ENCODE peak calls at places on chromosomes 3 and 15, in ten cellular contexts. One of them, this sample, is unnamed.

GRCh38 chr3:193997228-193998192 is 138.4 kb upstream of the HES1 start:
- DNase-seq in RCC 7860: no peak
- DNase-seq in NCI-H69: no peak
- DNase-seq in AG04449: no peak
- DNase-seq in GM10248: no peak
- DNase-seq in EH: peak
- DNase-seq in left cardiac atrium: no peak
- DNase-seq in nephron progenitor cell: no peak
- DNase-seq in AG09319: no peak
- DNase-seq in ACHN: no peak
- DNase-seq in this sample: no peak

GRCh38 chr3:10417849-10418248 is 87.5 kb downstream of the ATP2B2 start:
- DNase-seq in RCC 7860: peak
- DNase-seq in GM10248: peak
- DNase-seq in AG04449: no peak
- DNase-seq in AG09319: no peak
- DNase-seq in EH: peak
- DNase-seq in ACHN: peak
- DNase-seq in nephron progenitor cell: no peak
- DNase-seq in NCI-H69: peak
- DNase-seq in left cardiac atrium: no peak
- DNase-seq in this sample: no peak

GRCh38 chr3:46538803-46539442 is 27.2 kb downstream of the LRRC2 start:
- DNase-seq in AG04449: no peak
- DNase-seq in left cardiac atrium: peak
- DNase-seq in AG09319: no peak
- DNase-seq in ACHN: no peak
- DNase-seq in GM10248: peak
- DNase-seq in RCC 7860: peak
- DNase-seq in NCI-H69: peak
- DNase-seq in nephron progenitor cell: no peak
- DNase-seq in EH: peak
- DNase-seq in this sample: no peak

GRCh38 chr3:129872107-129872506 is 21.4 kb downstream of the TMCC1 start:
- DNase-seq in AG04449: no peak
- DNase-seq in NCI-H69: peak
- DNase-seq in ACHN: no peak
- DNase-seq in EH: no peak
- DNase-seq in AG09319: no peak
- DNase-seq in nephron progenitor cell: no peak
- DNase-seq in RCC 7860: no peak
- DNase-seq in GM10248: no peak
- DNase-seq in left cardiac atrium: no peak
- DNase-seq in this sample: no peak

GRCh38 chr3:146625117-146625775 is 20.1 kb upstream of the PLSCR5 start:
- DNase-seq in AG09319: no peak
- DNase-seq in RCC 7860: no peak
- DNase-seq in GM10248: no peak
- DNase-seq in EH: peak
- DNase-seq in left cardiac atrium: no peak
- DNase-seq in NCI-H69: no peak
- DNase-seq in AG04449: no peak
- DNase-seq in nephron progenitor cell: no peak
- DNase-seq in ACHN: peak
- DNase-seq in this sample: no peak

GRCh38 chr3:171168086-171168485 is 141.6 kb upstream of the SLC2A2 start:
- DNase-seq in AG09319: no peak
- DNase-seq in GM10248: no peak
- DNase-seq in ACHN: peak
- DNase-seq in left cardiac atrium: no peak
- DNase-seq in nephron progenitor cell: no peak
- DNase-seq in RCC 7860: peak
- DNase-seq in NCI-H69: no peak
- DNase-seq in EH: peak
- DNase-seq in AG04449: no peak
- DNase-seq in this sample: peak

GRCh38 chr15:97082835-97083234 is 752.3 kb downstream of the NR2F2 start:
- DNase-seq in GM10248: no peak
- DNase-seq in AG09319: no peak
- DNase-seq in ACHN: peak
- DNase-seq in RCC 7860: no peak
- DNase-seq in NCI-H69: peak
- DNase-seq in AG04449: no peak
- DNase-seq in nephron progenitor cell: peak
- DNase-seq in EH: no peak
- DNase-seq in left cardiac atrium: no peak
- DNase-seq in this sample: no peak

GRCh38 chr15:65610871-65611718 is at the start of gene INTS14:
- DNase-seq in GM10248: peak
- DNase-seq in NCI-H69: peak
- DNase-seq in AG09319: peak
- DNase-seq in left cardiac atrium: peak
- DNase-seq in nephron progenitor cell: peak
- DNase-seq in RCC 7860: peak
- DNase-seq in EH: peak
- DNase-seq in ACHN: peak
- DNase-seq in AG04449: peak
- DNase-seq in this sample: peak

GRCh38 chr15:72312605-72313447 is 7.1 kb downstream of the CELF6 start:
- DNase-seq in NCI-H69: peak
- DNase-seq in ACHN: peak
- DNase-seq in GM10248: peak
- DNase-seq in nephron progenitor cell: peak
- DNase-seq in AG04449: peak
- DNase-seq in AG09319: peak
- DNase-seq in EH: peak
- DNase-seq in RCC 7860: peak
- DNase-seq in left cardiac atrium: peak
- DNase-seq in this sample: peak

GRCh38 chr3:186277268-186277909 is 84.6 kb downstream of the DGKG start:
- DNase-seq in left cardiac atrium: peak
- DNase-seq in RCC 7860: peak
- DNase-seq in AG04449: no peak
- DNase-seq in NCI-H69: peak
- DNase-seq in GM10248: no peak
- DNase-seq in ACHN: peak
- DNase-seq in EH: peak
- DNase-seq in AG09319: peak
- DNase-seq in nephron progenitor cell: no peak
- DNase-seq in this sample: peak

GRCh38 chr3:172180473-172180872 is 141.1 kb downstream of the FNDC3B start:
- DNase-seq in NCI-H69: no peak
- DNase-seq in AG04449: no peak
- DNase-seq in left cardiac atrium: no peak
- DNase-seq in GM10248: no peak
- DNase-seq in ACHN: no peak
- DNase-seq in AG09319: no peak
- DNase-seq in EH: no peak
- DNase-seq in nephron progenitor cell: no peak
- DNase-seq in RCC 7860: no peak
- DNase-seq in this sample: no peak

GRCh38 chr15:39232512-39232911 is 348.4 kb upstream of the THBS1 start:
- DNase-seq in ACHN: peak
- DNase-seq in EH: peak
- DNase-seq in GM10248: no peak
- DNase-seq in RCC 7860: peak
- DNase-seq in nephron progenitor cell: no peak
- DNase-seq in AG09319: no peak
- DNase-seq in NCI-H69: no peak
- DNase-seq in left cardiac atrium: no peak
- DNase-seq in AG04449: peak
- DNase-seq in this sample: peak

GRCh38 chr3:53027254-53027844 is 18.5 kb downstream of the SFMBT1 start:
- DNase-seq in GM10248: no peak
- DNase-seq in left cardiac atrium: no peak
- DNase-seq in EH: peak
- DNase-seq in AG04449: no peak
- DNase-seq in AG09319: no peak
- DNase-seq in RCC 7860: no peak
- DNase-seq in NCI-H69: no peak
- DNase-seq in nephron progenitor cell: no peak
- DNase-seq in ACHN: no peak
- DNase-seq in this sample: no peak

GRCh38 chr15:80929689-80930088 is 59.9 kb downstream of the MESD start:
- DNase-seq in NCI-H69: no peak
- DNase-seq in RCC 7860: peak
- DNase-seq in nephron progenitor cell: no peak
- DNase-seq in AG04449: no peak
- DNase-seq in AG09319: no peak
- DNase-seq in left cardiac atrium: no peak
- DNase-seq in ACHN: no peak
- DNase-seq in EH: peak
- DNase-seq in GM10248: no peak
- DNase-seq in this sample: no peak

GRCh38 chr15:68228143-68228970 is 1.2 kb downstream of the CLN6 start:
- DNase-seq in RCC 7860: no peak
- DNase-seq in left cardiac atrium: peak
- DNase-seq in GM10248: no peak
- DNase-seq in ACHN: peak
- DNase-seq in EH: peak
- DNase-seq in nephron progenitor cell: no peak
- DNase-seq in AG09319: no peak
- DNase-seq in AG04449: no peak
- DNase-seq in NCI-H69: peak
- DNase-seq in this sample: peak

GRCh38 chr15:45225506-45226273 is 26.3 kb upstream of the SLC28A2 start:
- DNase-seq in RCC 7860: no peak
- DNase-seq in NCI-H69: peak
- DNase-seq in ACHN: no peak
- DNase-seq in EH: no peak
- DNase-seq in nephron progenitor cell: no peak
- DNase-seq in left cardiac atrium: no peak
- DNase-seq in AG04449: no peak
- DNase-seq in AG09319: no peak
- DNase-seq in GM10248: no peak
- DNase-seq in this sample: no peak

GRCh38 chr15:33724321-33725036 is 243.8 kb upstream of the CHRM5 start:
- DNase-seq in AG09319: no peak
- DNase-seq in EH: no peak
- DNase-seq in RCC 7860: no peak
- DNase-seq in AG04449: no peak
- DNase-seq in GM10248: no peak
- DNase-seq in left cardiac atrium: no peak
- DNase-seq in NCI-H69: no peak
- DNase-seq in nephron progenitor cell: no peak
- DNase-seq in ACHN: no peak
- DNase-seq in this sample: no peak

GRCh38 chr15:70826634-70827033 is 27.3 kb downstream of the LARP6 start:
- DNase-seq in ACHN: peak
- DNase-seq in RCC 7860: peak
- DNase-seq in EH: peak
- DNase-seq in nephron progenitor cell: no peak
- DNase-seq in GM10248: no peak
- DNase-seq in AG09319: peak
- DNase-seq in AG04449: peak
- DNase-seq in left cardiac atrium: peak
- DNase-seq in NCI-H69: no peak
- DNase-seq in this sample: peak

GRCh38 chr3:43926073-43926472 is 235.3 kb downstream of the ABHD5 start:
- DNase-seq in AG09319: no peak
- DNase-seq in NCI-H69: no peak
- DNase-seq in left cardiac atrium: no peak
- DNase-seq in ACHN: no peak
- DNase-seq in AG04449: no peak
- DNase-seq in EH: peak
- DNase-seq in RCC 7860: no peak
- DNase-seq in GM10248: no peak
- DNase-seq in nephron progenitor cell: no peak
- DNase-seq in this sample: no peak

GRCh38 chr3:181694805-181695660 is 16.7 kb upstream of the SOX2 start:
- DNase-seq in left cardiac atrium: peak
- DNase-seq in GM10248: no peak
- DNase-seq in AG04449: no peak
- DNase-seq in nephron progenitor cell: peak
- DNase-seq in ACHN: no peak
- DNase-seq in RCC 7860: no peak
- DNase-seq in NCI-H69: no peak
- DNase-seq in EH: no peak
- DNase-seq in AG09319: no peak
- DNase-seq in this sample: no peak

GRCh38 chr3:39000008-39000450 is 51.7 kb downstream of the SCN11A start:
- DNase-seq in left cardiac atrium: no peak
- DNase-seq in AG09319: peak
- DNase-seq in RCC 7860: peak
- DNase-seq in NCI-H69: peak
- DNase-seq in EH: peak
- DNase-seq in GM10248: peak
- DNase-seq in nephron progenitor cell: no peak
- DNase-seq in AG04449: peak
- DNase-seq in ACHN: peak
- DNase-seq in this sample: peak

GRCh38 chr15:56798639-56799038 is 65.3 kb upstream of the ZNF280D start:
- DNase-seq in RCC 7860: peak
- DNase-seq in GM10248: no peak
- DNase-seq in nephron progenitor cell: no peak
- DNase-seq in NCI-H69: no peak
- DNase-seq in left cardiac atrium: no peak
- DNase-seq in ACHN: no peak
- DNase-seq in AG09319: no peak
- DNase-seq in EH: no peak
- DNase-seq in AG04449: no peak
- DNase-seq in this sample: no peak

GRCh38 chr15:60982249-60982932 is 246.7 kb downstream of the RORA start:
- DNase-seq in EH: peak
- DNase-seq in nephron progenitor cell: no peak
- DNase-seq in NCI-H69: no peak
- DNase-seq in AG09319: no peak
- DNase-seq in ACHN: no peak
- DNase-seq in AG04449: peak
- DNase-seq in GM10248: no peak
- DNase-seq in RCC 7860: no peak
- DNase-seq in left cardiac atrium: no peak
- DNase-seq in this sample: no peak

GRCh38 chr15:83475551-83475950 is 28.4 kb downstream of the SH3GL3 start:
- DNase-seq in AG04449: peak
- DNase-seq in NCI-H69: no peak
- DNase-seq in EH: no peak
- DNase-seq in AG09319: no peak
- DNase-seq in ACHN: peak
- DNase-seq in left cardiac atrium: no peak
- DNase-seq in RCC 7860: peak
- DNase-seq in nephron progenitor cell: no peak
- DNase-seq in GM10248: no peak
- DNase-seq in this sample: peak

GRCh38 chr15:76012021-76012551 is at the start of gene NRG4:
- DNase-seq in GM10248: peak
- DNase-seq in RCC 7860: no peak
- DNase-seq in NCI-H69: peak
- DNase-seq in AG09319: no peak
- DNase-seq in EH: no peak
- DNase-seq in AG04449: no peak
- DNase-seq in left cardiac atrium: no peak
- DNase-seq in nephron progenitor cell: no peak
- DNase-seq in ACHN: no peak
- DNase-seq in this sample: peak

GRCh38 chr15:27673766-27674445 is 425.2 kb downstream of the OCA2 start:
- DNase-seq in AG04449: no peak
- DNase-seq in NCI-H69: no peak
- DNase-seq in AG09319: no peak
- DNase-seq in left cardiac atrium: no peak
- DNase-seq in GM10248: no peak
- DNase-seq in RCC 7860: no peak
- DNase-seq in ACHN: no peak
- DNase-seq in EH: no peak
- DNase-seq in nephron progenitor cell: no peak
- DNase-seq in this sample: no peak

GRCh38 chr3:45613781-45614180 is 19.2 kb downstream of the LIMD1 start:
- DNase-seq in AG04449: no peak
- DNase-seq in nephron progenitor cell: no peak
- DNase-seq in AG09319: no peak
- DNase-seq in ACHN: no peak
- DNase-seq in RCC 7860: no peak
- DNase-seq in EH: no peak
- DNase-seq in GM10248: no peak
- DNase-seq in left cardiac atrium: no peak
- DNase-seq in NCI-H69: no peak
- DNase-seq in this sample: peak

GRCh38 chr3:13750215-13750614 is 129.7 kb downstream of the WNT7A start:
- DNase-seq in EH: no peak
- DNase-seq in nephron progenitor cell: no peak
- DNase-seq in AG04449: no peak
- DNase-seq in RCC 7860: no peak
- DNase-seq in ACHN: no peak
- DNase-seq in AG09319: no peak
- DNase-seq in GM10248: no peak
- DNase-seq in left cardiac atrium: no peak
- DNase-seq in NCI-H69: no peak
- DNase-seq in this sample: no peak